ENCODE peak calls at places on chromosomes 12 and 14, in six cellular contexts. One of them, this sample, is unnamed.
A peak's percentile ranks its signal among the peaks of the same experiment; 100 is the strongest.

GRCh38 chr12:47088021-47088944 is 8.5 kb upstream of the AMIGO2 start:
- DNase-seq in NCI-H345: peak; percentile 63
- DNase-seq in brain microvascular endothelial cell: peak; percentile 56
- DNase-seq in GM13976: no peak
- DNase-seq in tibial nerve: no peak
- DNase-seq in astrocyte of the hippocampus: peak; percentile 38
- DNase-seq in this sample: no peak

GRCh38 chr12:1851126-1851791 is 30.9 kb downstream of the LRTM2 start:
- DNase-seq in NCI-H345: no peak
- DNase-seq in brain microvascular endothelial cell: peak; percentile 34
- DNase-seq in GM13976: no peak
- DNase-seq in tibial nerve: no peak
- DNase-seq in astrocyte of the hippocampus: peak; percentile 46
- DNase-seq in this sample: no peak

GRCh38 chr12:38469689-38470088 is 153.1 kb downstream of the ALG10B start:
- DNase-seq in NCI-H345: no peak
- DNase-seq in brain microvascular endothelial cell: no peak
- DNase-seq in GM13976: no peak
- DNase-seq in tibial nerve: no peak
- DNase-seq in astrocyte of the hippocampus: no peak
- DNase-seq in this sample: no peak

GRCh38 chr12:11688831-11689230 is 39.4 kb downstream of the ETV6 start:
- DNase-seq in NCI-H345: no peak
- DNase-seq in brain microvascular endothelial cell: no peak
- DNase-seq in GM13976: no peak
- DNase-seq in tibial nerve: no peak
- DNase-seq in astrocyte of the hippocampus: no peak
- DNase-seq in this sample: no peak

GRCh38 chr14:35819591-35820540 is 6.3 kb upstream of the BRMS1L start:
- DNase-seq in NCI-H345: no peak
- DNase-seq in brain microvascular endothelial cell: no peak
- DNase-seq in GM13976: no peak
- DNase-seq in tibial nerve: no peak
- DNase-seq in astrocyte of the hippocampus: no peak
- DNase-seq in this sample: no peak

GRCh38 chr12:23824358-23824757 is 125.1 kb downstream of the SOX5 start:
- DNase-seq in NCI-H345: no peak
- DNase-seq in brain microvascular endothelial cell: no peak
- DNase-seq in GM13976: no peak
- DNase-seq in tibial nerve: no peak
- DNase-seq in astrocyte of the hippocampus: no peak
- DNase-seq in this sample: no peak

GRCh38 chr14:102891111-102891510 is 31.4 kb upstream of the AMN start:
- DNase-seq in NCI-H345: no peak
- DNase-seq in brain microvascular endothelial cell: no peak
- DNase-seq in GM13976: no peak
- DNase-seq in tibial nerve: no peak
- DNase-seq in astrocyte of the hippocampus: no peak
- DNase-seq in this sample: no peak

GRCh38 chr14:68842298-68842697 is 49.4 kb upstream of the ZFP36L1 start:
- DNase-seq in NCI-H345: no peak
- DNase-seq in brain microvascular endothelial cell: no peak
- DNase-seq in GM13976: no peak
- DNase-seq in tibial nerve: no peak
- DNase-seq in astrocyte of the hippocampus: no peak
- DNase-seq in this sample: no peak

GRCh38 chr12:26195250-26195640 is at the start of gene SSPN:
- DNase-seq in NCI-H345: peak; percentile 2
- DNase-seq in brain microvascular endothelial cell: peak; percentile 20
- DNase-seq in GM13976: peak; percentile 16
- DNase-seq in tibial nerve: peak; percentile 59
- DNase-seq in astrocyte of the hippocampus: peak; percentile 92
- DNase-seq in this sample: no peak

This sample was measured in GM13977.